ENCODE peak calls at places on chromosomes 13 and 19, in seven cellular contexts. C is GM06990, P is heart left ventricle, S is GM12865, J is fibroblast of lung, T is cardiac muscle cell, N is Peyer's patch. D is an unnamed sample.

GRCh38 chr19:23460656-23461055 is 65.4 kb upstream of the ZNF91 start:
- DNase-seq in N (no peak), P (no peak), S (no peak), C (no peak), T (no peak), J (no peak), D (no peak)

GRCh38 chr13:79423801-79424642 is 18.0 kb upstream of the RBM26 start:
- DNase-seq in P (no peak), C (no peak), S (peak), N (no peak), T (peak), J (peak), D (no peak)

GRCh38 chr13:111165189-111165588 is 50.1 kb downstream of the ARHGEF7 start:
- DNase-seq in C (no peak), J (no peak), P (no peak), T (no peak), N (no peak), S (peak), D (no peak)

GRCh38 chr13:28819046-28819747 is 942 bp upstream of the MTUS2 start:
- DNase-seq in J (peak), C (peak), N (no peak), P (no peak), T (peak), S (no peak), D (no peak)

GRCh38 chr13:110347535-110348308 is 40.6 kb downstream of the COL4A2 start:
- DNase-seq in N (peak), J (peak), C (no peak), P (no peak), S (no peak), T (no peak), D (no peak)

GRCh38 chr19:56423276-56423984 is 19.3 kb downstream of the ZNF583 start:
- DNase-seq in P (no peak), T (no peak), N (no peak), S (no peak), C (no peak), J (peak), D (no peak)

GRCh38 chr19:52464798-52465470 is 11.6 kb downstream of the ZNF578 start:
- DNase-seq in S (no peak), J (no peak), T (peak), C (no peak), P (no peak), N (no peak), D (no peak)

GRCh38 chr13:113350065-113350937 is 13.6 kb downstream of the GRTP1 start:
- DNase-seq in J (no peak), P (no peak), S (no peak), T (no peak), C (no peak), N (no peak), D (no peak)

GRCh38 chr13:44380404-44381165 is 7.0 kb downstream of the SERP2 start:
- DNase-seq in P (no peak), N (no peak), C (no peak), S (no peak), J (peak), T (no peak), D (no peak)

GRCh38 chr19:13398780-13399726 is 107.2 kb downstream of the CACNA1A start:
- DNase-seq in S (no peak), J (peak), P (no peak), C (no peak), N (no peak), T (no peak), D (no peak)

GRCh38 chr19:18322318-18322758 is 538 bp downstream of the LSM4 start:
- DNase-seq in T (peak), C (no peak), P (no peak), S (peak), J (peak), N (peak), D (no peak)

GRCh38 chr19:52297601-52298358 is 811 bp downstream of the ZNF480 start:
- DNase-seq in S (no peak), T (peak), J (peak), N (no peak), P (no peak), C (no peak), D (no peak)

GRCh38 chr13:106078191-106078590 is 457.3 kb downstream of the EFNB2 start:
- DNase-seq in J (peak), S (no peak), T (peak), P (no peak), N (no peak), C (no peak), D (no peak)

GRCh38 chr13:48749699-48750473 is 96.2 kb downstream of the CYSLTR2 start:
- DNase-seq in S (peak), J (peak), C (peak), P (peak), T (peak), N (peak), D (peak)

GRCh38 chr13:109400192-109400591 is 386.2 kb downstream of the IRS2 start:
- DNase-seq in N (peak), J (peak), C (no peak), T (no peak), S (no peak), P (peak), D (no peak)

GRCh38 chr13:97432917-97433726 is 847 bp upstream of the RAP2A start:
- DNase-seq in S (peak), C (peak), J (peak), T (peak), N (peak), P (peak), D (peak)

GRCh38 chr19:30651691-30652090 is 279.5 kb downstream of the ZNF536 start:
- DNase-seq in J (no peak), T (no peak), N (no peak), C (no peak), P (no peak), S (no peak), D (no peak)

GRCh38 chr19:2312819-2313501 is 5.0 kb upstream of the LINGO3 start:
- DNase-seq in J (no peak), P (no peak), N (no peak), C (no peak), S (no peak), T (no peak), D (no peak)

GRCh38 chr19:33947565-33947964 is 150.9 kb downstream of the KCTD15 start:
- DNase-seq in J (no peak), N (no peak), S (peak), P (no peak), C (no peak), T (no peak), D (no peak)

GRCh38 chr19:35045667-35046300 is 4.3 kb downstream of the HPN start:
- DNase-seq in S (peak), C (no peak), J (no peak), T (no peak), N (no peak), P (peak), D (no peak)
- TF ChIP-seq CTCF in S (peak), C (peak), J (peak), T (peak), N (peak), P (peak), D (peak)

DNA sequence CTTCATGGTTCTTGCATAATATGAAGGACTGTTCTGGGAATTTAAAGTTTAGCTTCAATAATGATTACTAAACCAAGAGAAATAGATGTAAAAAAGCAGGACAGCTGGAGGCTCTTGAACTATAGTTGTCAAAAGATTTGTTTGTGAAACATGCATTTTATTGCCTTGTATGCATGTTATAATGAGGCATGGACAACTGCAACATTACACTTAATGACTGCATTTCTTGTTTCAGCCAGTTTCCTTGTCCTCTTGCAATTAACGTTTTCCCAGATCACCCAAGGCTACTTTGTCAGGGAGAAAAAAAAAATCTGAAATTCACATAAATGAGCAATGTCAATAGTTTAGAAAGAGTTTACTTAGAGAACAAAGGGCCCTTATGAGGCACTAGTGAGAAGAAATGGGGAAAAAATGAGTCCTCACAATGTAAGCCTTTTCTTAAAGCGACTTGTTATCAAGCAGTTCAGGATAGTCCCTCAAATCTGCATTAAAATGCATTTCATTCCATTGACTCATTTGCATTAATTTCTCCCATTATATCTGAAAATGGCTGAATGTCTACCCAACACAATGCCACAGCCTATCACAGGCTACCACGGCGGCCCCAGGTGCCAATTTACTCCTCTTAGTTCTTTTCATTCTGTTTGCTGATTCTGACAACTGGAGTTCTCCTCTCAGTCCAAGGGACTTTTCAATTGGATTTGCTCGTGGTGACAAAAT is 107.3 kb downstream of the DACH1 start:
- DNase-seq in T (no peak), N (no peak), J (peak), P (no peak), S (no peak), C (no peak), D (no peak)
- H3K4me3 ChIP-seq in T (no peak), N (no peak), J (no peak), P (no peak), S (no peak), C (no peak), D (no peak)

DNA sequence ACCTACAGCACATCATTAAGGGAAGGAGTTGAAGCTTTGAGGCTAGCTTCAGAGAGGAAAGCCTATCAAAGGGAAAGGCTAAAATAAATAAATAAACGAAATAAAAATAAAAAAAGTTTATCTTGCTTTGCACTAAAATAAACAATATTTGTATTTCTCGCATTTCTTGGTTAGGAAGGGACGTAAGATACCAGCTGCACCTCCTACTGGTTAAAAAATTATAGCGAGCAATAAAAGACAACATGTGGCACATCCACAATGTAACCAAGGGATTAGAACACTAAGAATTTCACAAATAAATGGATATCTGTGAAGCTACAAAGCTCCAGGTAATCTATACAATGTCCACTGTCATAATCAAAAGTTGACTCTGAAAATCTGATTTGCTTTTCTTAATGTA is 194.5 kb downstream of the DACH1 start:
- DNase-seq in J (no peak), T (no peak), S (no peak), N (no peak), P (no peak), C (no peak), D (no peak)
- TF ChIP-seq CTCF in J (peak), T (peak), S (no peak), N (peak), P (no peak), C (peak), D (no peak)

DNA sequence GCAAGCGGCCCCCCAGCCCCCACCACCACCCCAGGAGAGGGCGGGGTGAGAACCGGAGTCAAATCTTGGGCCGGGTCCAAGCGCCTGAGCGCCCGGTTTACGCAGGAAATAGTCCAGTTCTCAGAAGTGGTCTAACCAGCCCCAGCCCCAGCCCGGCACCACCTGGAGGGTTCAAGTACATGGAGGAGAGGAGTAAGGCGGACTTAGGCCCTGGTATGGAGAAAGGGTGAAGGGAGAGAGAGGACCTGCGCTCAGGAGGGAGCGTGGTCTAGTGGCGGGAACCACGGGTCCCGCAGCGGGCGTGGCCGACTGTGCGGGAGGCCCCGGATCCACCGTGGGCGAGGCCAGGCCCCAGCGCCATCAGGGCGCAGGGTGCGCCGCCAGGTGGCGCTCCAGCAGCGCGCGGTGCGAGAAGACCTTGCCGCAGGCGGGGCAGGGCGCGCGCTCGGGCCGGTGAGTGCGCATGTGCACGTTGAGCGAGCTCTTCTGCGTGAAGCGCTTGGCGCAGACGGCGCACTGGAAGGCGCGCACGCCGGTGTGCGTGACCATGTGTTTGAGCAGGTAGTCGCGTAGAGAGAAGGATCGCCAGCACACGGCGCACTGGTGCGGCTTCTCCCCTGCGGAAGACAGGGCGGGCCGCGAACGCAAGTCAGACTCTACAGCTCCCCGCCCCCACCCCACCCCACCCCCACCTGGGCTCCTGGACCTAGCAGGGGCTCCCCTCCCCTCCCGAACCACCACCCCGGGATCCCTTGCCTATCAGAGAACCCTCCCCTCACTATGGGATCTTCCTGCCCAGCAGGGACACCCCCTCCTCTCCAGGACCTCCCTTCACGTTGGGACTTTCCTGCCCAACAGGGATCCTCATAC is 2.1 kb upstream of the SLC27A5 start:
- DNase-seq in C (peak), J (peak), P (peak), N (peak), T (peak), S (peak), D (peak)
- H3K4me3 ChIP-seq in C (peak), J (peak), P (peak), N (peak), T (peak), S (peak), D (peak)

DNA sequence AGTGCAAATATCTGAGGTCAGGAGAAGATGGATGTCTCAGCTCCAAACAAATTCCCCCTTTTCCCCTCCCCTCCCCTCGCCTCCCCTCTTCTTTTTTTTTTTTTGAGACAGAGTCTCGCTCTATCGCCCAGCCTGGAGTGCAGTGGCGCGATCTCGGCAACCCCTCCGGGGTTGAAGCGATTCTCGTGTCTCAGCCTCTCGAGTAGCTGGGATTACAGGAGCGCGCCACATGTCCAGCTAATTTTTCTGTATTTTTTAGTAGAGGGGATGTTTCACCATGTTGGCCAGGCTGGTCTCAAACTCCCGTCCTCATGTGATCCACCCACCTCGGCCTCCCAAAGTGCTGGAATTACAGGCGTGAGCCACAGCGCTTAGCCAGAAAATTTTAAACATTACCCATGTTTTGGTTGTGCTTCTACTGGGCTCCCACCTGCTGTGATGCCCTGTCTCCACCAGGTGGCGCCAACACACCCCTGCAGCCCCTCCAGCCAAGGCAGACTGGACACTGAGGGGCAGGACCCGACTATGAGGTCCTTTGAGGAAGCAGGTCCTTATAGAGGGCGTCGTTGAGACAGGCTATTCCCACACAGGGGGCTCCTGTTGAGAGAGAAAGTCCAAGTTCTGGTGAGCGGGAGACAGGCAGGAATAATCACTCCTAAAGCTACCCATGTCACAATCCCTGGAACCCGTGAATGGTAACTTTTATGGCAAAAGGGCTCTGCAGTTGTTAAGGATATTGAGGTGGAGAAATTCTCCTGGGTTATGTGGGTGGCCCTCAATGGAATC is 6.3 kb downstream of the ERICH4 start:
- DNase-seq in T (peak), P (peak), S (peak), J (peak), N (peak), C (peak), D (peak)
- TF ChIP-seq CTCF in T (peak), P (peak), S (peak), J (peak), N (peak), C (peak), D (peak)

D was measured in GM12864.